ENCODE peak calls at places on chromosomes 5 and 9, in six cellular contexts. U is astrocyte of the spinal cord, B is OCI-LY7, L is neural progenitor cell, E is mammary epithelial cell, F is left ventricle myocardium inferior. T is an unnamed sample.

GRCh38 chr5:18754201-18754600 is 1119.9 kb downstream of the TAF11L14 start:
- DNase-seq in U (no peak), B (no peak), L (no peak), E (no peak), F (no peak), T (no peak)

GRCh38 chr9:27333241-27334052 is 36.5 kb upstream of the EQTN start:
- DNase-seq in U (peak; percentile 86), B (peak; percentile 66), L (peak; percentile 91), E (peak; percentile 62), F (peak; percentile 46), T (peak; percentile 74)

GRCh38 chr5:119435436-119436132 is 16.7 kb upstream of the HSD17B4 start:
- DNase-seq in U (peak; percentile 59), B (peak; percentile 80), L (peak; percentile 68), E (peak; percentile 32), F (peak; percentile 55), T (peak; percentile 50)

GRCh38 chr5:10556331-10556807 is 7.5 kb upstream of the ANKRD33B start:
- DNase-seq in U (peak; percentile 69), B (no peak), L (no peak), E (peak; percentile 60), F (no peak), T (no peak)

GRCh38 chr9:132769895-132770774 is 99.9 kb downstream of the GTF3C4 start:
- DNase-seq in U (peak; percentile 58), B (peak; percentile 61), L (peak; percentile 78), E (peak; percentile 31), F (peak; percentile 68), T (peak; percentile 86)

GRCh38 chr9:95031711-95032461 is 285.6 kb downstream of the FANCC start:
- DNase-seq in U (no peak), B (peak; percentile 11), L (peak; percentile 60), E (no peak), F (no peak), T (no peak)

GRCh38 chr5:151150484-151151262 is 6.9 kb downstream of the ANXA6 start:
- DNase-seq in U (peak; percentile 67), B (peak; percentile 81), L (peak; percentile 33), E (no peak), F (peak; percentile 42), T (peak; percentile 52)

GRCh38 chr9:129464972-129465833 is 155.7 kb downstream of the C9orf50 start:
- DNase-seq in U (peak; percentile 59), B (no peak), L (no peak), E (peak; percentile 66), F (no peak), T (no peak)

GRCh38 chr9:40884072-40884901 is 244.2 kb downstream of the FOXD4L6 start:
- DNase-seq in U (no peak), B (no peak), L (no peak), E (no peak), F (peak; percentile 15), T (peak; percentile 10)

GRCh38 chr9:78958887-78959286 is 612.9 kb upstream of the TLE4 start:
- DNase-seq in U (no peak), B (peak; percentile 17), L (no peak), E (peak; percentile 11), F (no peak), T (no peak)

GRCh38 chr5:32707394-32707997 is 3.6 kb upstream of the NPR3 start:
- DNase-seq in U (peak; percentile 60), B (peak; percentile 36), L (peak; percentile 52), E (no peak), F (no peak), T (peak; percentile 32)

GRCh38 chr5:18420711-18421110 is 786.5 kb downstream of the TAF11L14 start:
- DNase-seq in U (no peak), B (no peak), L (no peak), E (peak; percentile 55), F (no peak), T (no peak)

GRCh38 chr9:25936031-25936430 is 257.8 kb upstream of the TUSC1 start:
- DNase-seq in U (no peak), B (no peak), L (no peak), E (no peak), F (no peak), T (no peak)

GRCh38 chr9:89433826-89434225 is 64.1 kb downstream of the SEMA4D start:
- DNase-seq in U (peak; percentile 45), B (no peak), L (no peak), E (no peak), F (no peak), T (no peak)

GRCh38 chr5:152912924-152913323 is 507.8 kb upstream of the NMUR2 start:
- DNase-seq in U (no peak), B (no peak), L (no peak), E (no peak), F (no peak), T (no peak)

GRCh38 chr5:31596354-31596753 is 42.6 kb upstream of the PDZD2 start:
- DNase-seq in U (no peak), B (no peak), L (no peak), E (no peak), F (no peak), T (no peak)

GRCh38 chr5:31598640-31599611 is 40.0 kb upstream of the PDZD2 start:
- DNase-seq in U (no peak), B (no peak), L (no peak), E (no peak), F (no peak), T (no peak)

DNA sequence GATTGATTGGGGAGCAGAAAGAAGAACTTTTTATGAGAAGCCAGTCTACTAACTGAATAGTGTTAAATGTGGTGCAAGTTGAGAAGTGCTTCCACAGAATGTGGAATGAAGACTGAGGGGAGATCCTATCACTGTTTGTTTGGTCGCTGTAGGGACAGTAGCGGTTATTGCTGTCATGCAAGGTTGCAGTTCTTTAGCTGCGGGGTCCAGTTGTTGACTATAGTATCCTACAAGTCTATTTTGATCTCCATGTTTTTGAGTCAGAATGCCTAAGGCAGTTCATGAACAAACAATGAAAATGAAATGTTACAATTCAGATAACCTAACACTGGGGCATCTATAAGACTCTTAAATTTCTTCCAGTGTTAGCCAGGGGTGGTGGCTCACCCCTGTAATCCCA is 45.3 kb upstream of the PDZD2 start:
- DNase-seq in U (no peak), B (no peak), L (no peak), E (no peak), F (no peak), T (no peak)
- TF ChIP-seq CTCF in U (no peak), B (no peak), L (no peak), E (no peak), F (no peak), T (no peak)

DNA sequence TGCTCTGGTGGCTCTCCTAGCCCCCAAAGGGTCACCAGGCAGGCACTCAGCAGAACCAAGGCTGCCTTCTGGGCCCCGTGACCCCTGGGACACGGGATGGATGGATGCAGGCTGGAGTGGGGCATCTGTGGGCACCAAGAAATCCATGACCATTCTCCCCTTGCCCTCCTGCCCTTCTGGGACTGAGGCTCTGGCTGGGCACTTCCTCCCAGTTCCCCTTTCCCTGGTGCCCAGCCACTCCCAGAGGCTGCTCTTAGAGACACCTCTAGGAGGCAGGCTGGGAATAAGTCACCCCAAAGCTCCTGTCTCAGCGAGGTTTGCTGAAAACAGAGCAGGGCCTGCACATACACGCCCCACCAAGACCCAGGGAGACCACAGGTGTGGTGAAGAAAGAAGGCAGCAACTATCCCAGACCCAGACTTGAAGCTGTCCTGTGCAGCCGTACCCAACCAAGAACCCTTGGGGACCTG is 943 bp downstream of the STING1 start:
- DNase-seq in U (no peak), B (no peak), L (no peak), E (peak; percentile 73), F (peak; percentile 39), T (no peak)
- TF ChIP-seq CTCF in U (peak; percentile 33), B (no peak), L (no peak), E (peak; percentile 43), F (no peak), T (no peak)

DNA sequence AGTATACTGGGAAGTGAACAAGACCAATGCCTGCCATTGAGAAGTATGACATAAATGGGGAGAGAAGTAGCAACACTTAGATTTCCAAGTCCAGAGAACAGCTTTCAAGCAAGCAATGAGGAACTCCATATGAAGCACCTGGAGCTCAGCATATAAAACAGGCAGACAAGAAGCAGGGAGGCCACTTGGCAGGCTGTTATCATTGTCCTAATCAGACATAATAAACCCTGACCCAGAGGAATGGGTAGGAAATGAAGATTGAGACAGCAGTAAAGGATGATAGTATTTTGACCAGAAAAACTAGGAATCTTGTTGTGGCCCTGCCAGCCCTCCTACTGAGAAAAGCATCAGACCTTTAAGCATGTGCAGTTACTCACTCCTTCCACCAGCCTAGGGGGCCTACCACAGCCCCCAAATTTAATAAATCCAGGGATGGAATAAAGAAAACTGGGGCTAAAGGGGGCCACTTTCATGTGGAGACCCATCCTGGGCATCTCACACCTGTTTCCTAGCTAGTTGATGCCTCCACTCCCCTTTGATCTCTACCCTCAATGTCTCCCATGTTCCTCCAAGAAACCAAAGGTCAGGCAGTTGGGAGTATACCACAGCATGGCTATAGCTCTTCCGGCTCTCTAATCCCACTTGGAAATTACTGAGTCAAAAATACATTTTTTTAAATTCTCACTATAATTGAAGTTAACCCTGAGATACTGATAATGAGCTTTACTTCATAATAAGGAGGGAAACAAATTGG is 135.1 kb downstream of the SIL1 start:
- DNase-seq in U (no peak), B (no peak), L (no peak), E (no peak), F (no peak), T (no peak)
- TF ChIP-seq CTCF in U (no peak), B (no peak), L (no peak), E (no peak), F (no peak), T (no peak)

GRCh38 chr5:148368299-148368698 is 15.5 kb upstream of the FBXO38 start:
- DNase-seq in U (no peak), B (no peak), L (no peak), E (no peak), F (no peak), T (no peak)

DNA sequence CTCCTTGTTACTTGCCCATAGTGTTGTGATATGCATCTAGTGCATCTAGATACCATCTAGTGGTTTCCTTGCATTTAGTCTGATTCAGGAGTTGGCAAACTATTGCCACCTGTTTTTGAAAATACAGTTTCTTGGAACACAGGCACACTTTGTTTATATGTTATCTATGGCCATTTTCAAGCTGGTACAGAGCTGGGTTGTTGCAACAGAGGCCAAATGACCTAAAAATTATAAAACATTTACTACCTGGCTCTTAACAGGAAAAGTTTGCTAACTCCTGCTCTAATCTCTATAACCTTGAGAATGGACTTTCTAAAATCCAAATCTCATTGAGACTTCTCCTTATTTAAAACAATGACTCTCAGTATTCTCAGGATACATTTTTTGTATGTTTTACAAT is 19.4 kb upstream of the FBXO38 start:
- DNase-seq in U (no peak), B (no peak), L (no peak), E (no peak), F (no peak), T (no peak)
- TF ChIP-seq CTCF in U (no peak), B (no peak), L (no peak), E (peak; percentile 16), F (no peak), T (no peak)

GRCh38 chr5:141669519-141669918 is 12.5 kb downstream of the ARAP3 start:
- DNase-seq in U (no peak), B (no peak), L (no peak), E (no peak), F (no peak), T (no peak)
- TF ChIP-seq CTCF in U (peak; percentile 10), B (peak; percentile 44), L (peak; percentile 18), E (no peak), F (no peak), T (no peak)